ENCODE peak calls at places on chromosome 18, in five cellular contexts. X is activated naive CD4-positive, alpha-beta T cell; K is NCI-H1105 treated with DMSO at 0.1 percent for 48 hours; V is activated T-cell treated with anti-CD3 and anti-CD28 coated beads, Interleukin-2, amount 50 U/mL, for 4 hours; H is neural crest cell. Z is an unnamed sample.

GRCh38 chr18:55422456-55423185 is 165.4 kb downstream of the TCF4 start:
- DNase-seq in X (no peak), K (peak; percentile 82), V (no peak), H (no peak), Z (no peak)

GRCh38 chr18:51226068-51226467 is 28.6 kb upstream of the MEX3C start:
- DNase-seq in X (no peak), K (no peak), V (no peak), H (no peak), Z (no peak)

GRCh38 chr18:44651453-44651852 is 29.2 kb upstream of the SETBP1 start:
- DNase-seq in X (no peak), K (no peak), V (no peak), H (no peak), Z (no peak)

GRCh38 chr18:79366177-79367094 is 29.3 kb upstream of the NFATC1 start:
- DNase-seq in X (no peak), K (peak; percentile 11), V (no peak), H (no peak), Z (no peak)

GRCh38 chr18:28175047-28175929 is 1.6 kb downstream of the CDH2 start:
- DNase-seq in X (no peak), K (no peak), V (no peak), H (peak; percentile 60), Z (no peak)

GRCh38 chr18:332721-333513 is 65.1 kb upstream of the THOC1 start:
- DNase-seq in X (no peak), K (no peak), V (no peak), H (no peak), Z (no peak)

GRCh38 chr18:903703-904102 is 968 bp upstream of the ADCYAP1 start:
- DNase-seq in X (no peak), K (no peak), V (no peak), H (peak; percentile 77), Z (no peak)

GRCh38 chr18:3186678-3187658 is 32.8 kb downstream of the MYOM1 start:
- DNase-seq in X (no peak), K (no peak), V (no peak), H (no peak), Z (no peak)

GRCh38 chr18:57175550-57175949 is 28.7 kb downstream of the BOD1L2 start:
- DNase-seq in X (no peak), K (no peak), V (no peak), H (no peak), Z (no peak)

GRCh38 chr18:2853926-2854664 is 7.3 kb downstream of the EMILIN2 start:
- DNase-seq in X (no peak), K (no peak), V (no peak), H (no peak), Z (no peak)

GRCh38 chr18:49631146-49631866 is 69.4 kb downstream of the LIPG start:
- DNase-seq in X (no peak), K (no peak), V (no peak), H (no peak), Z (no peak)

GRCh38 chr18:22871809-22872525 is 61.2 kb upstream of the RBBP8 start:
- DNase-seq in X (no peak), K (peak; percentile 88), V (no peak), H (no peak), Z (no peak)

GRCh38 chr18:33831424-33831823 is 253.4 kb downstream of the ASXL3 start:
- DNase-seq in X (no peak), K (no peak), V (no peak), H (no peak), Z (no peak)

GRCh38 chr18:615773-616172 is 19.0 kb downstream of the CLUL1 start:
- DNase-seq in X (no peak), K (no peak), V (no peak), H (no peak), Z (no peak)

GRCh38 chr18:54140641-54141040 is 83.8 kb downstream of the MBD2 start:
- DNase-seq in X (no peak), K (no peak), V (no peak), H (no peak), Z (no peak)

GRCh38 chr18:2716394-2717326 is 61.1 kb downstream of the SMCHD1 start:
- DNase-seq in X (no peak), K (no peak), V (no peak), H (no peak), Z (no peak)

GRCh38 chr18:1488957-1489356 is 584.3 kb downstream of the ADCYAP1 start:
- DNase-seq in X (no peak), K (peak; percentile 65), V (no peak), H (no peak), Z (no peak)

GRCh38 chr18:36942264-36942663 is 113.3 kb downstream of the KIAA1328 start:
- DNase-seq in X (no peak), K (peak; percentile 17), V (no peak), H (no peak), Z (no peak)

GRCh38 chr18:12003894-12004293 is 22.6 kb downstream of the IMPA2 start:
- DNase-seq in X (no peak), K (no peak), V (no peak), H (no peak), Z (no peak)

GRCh38 chr18:70046207-70046606 is 98.5 kb upstream of the CD226 start:
- DNase-seq in X (no peak), K (no peak), V (no peak), H (no peak), Z (no peak)

GRCh38 chr18:519019-519879 is 18.7 kb upstream of the COLEC12 start:
- DNase-seq in X (no peak), K (no peak), V (no peak), H (no peak), Z (no peak)

GRCh38 chr18:77392323-77392722 is 142.7 kb downstream of the GALR1 start:
- DNase-seq in X (no peak), K (no peak), V (no peak), H (no peak), Z (no peak)

GRCh38 chr18:63979409-63979908 is 9.6 kb downstream of the SERPINB8 start:
- DNase-seq in X (peak; percentile 4), K (peak; percentile 55), V (peak; percentile 28), H (peak; percentile 45), Z (no peak)

GRCh38 chr18:31679133-31679731 is 5.1 kb downstream of the B4GALT6 start:
- DNase-seq in X (no peak), K (no peak), V (no peak), H (no peak), Z (no peak)

GRCh38 chr18:7447629-7448028 is 119.5 kb upstream of the PTPRM start:
- DNase-seq in X (no peak), K (no peak), V (no peak), H (no peak), Z (no peak)

GRCh38 chr18:75408554-75409506 is 18.7 kb downstream of the SMIM21 start:
- DNase-seq in X (no peak), K (no peak), V (no peak), H (no peak), Z (peak; percentile 6)

GRCh38 chr18:69557246-69557781 is 156.6 kb downstream of the DOK6 start:
- DNase-seq in X (no peak), K (peak; percentile 71), V (no peak), H (no peak), Z (no peak)

GRCh38 chr18:66872277-66872676 is 268.4 kb upstream of the CDH19 start:
- DNase-seq in X (no peak), K (peak; percentile 60), V (no peak), H (no peak), Z (no peak)

GRCh38 chr18:49241852-49242251 is 218.6 kb downstream of the DYM start:
- DNase-seq in X (no peak), K (no peak), V (no peak), H (no peak), Z (no peak)

GRCh38 chr18:62634991-62635630 is 80.2 kb upstream of the PHLPP1 start:
- DNase-seq in X (no peak), K (no peak), V (no peak), H (no peak), Z (no peak)

GRCh38 chr18:77063256-77063655 is 69.3 kb downstream of the MBP start:
- DNase-seq in X (peak; percentile 47), K (no peak), V (peak; percentile 65), H (no peak), Z (no peak)

GRCh38 chr18:53991805-53992204 is 232.7 kb downstream of the MBD2 start:
- DNase-seq in X (no peak), K (no peak), V (no peak), H (no peak), Z (no peak)

GRCh38 chr18:67742954-67743353 is 226.4 kb upstream of the DSEL start:
- DNase-seq in X (no peak), K (no peak), V (no peak), H (no peak), Z (no peak)

GRCh38 chr18:58779514-58779913 is 85.2 kb upstream of the ZNF532 start:
- DNase-seq in X (no peak), K (no peak), V (no peak), H (no peak), Z (no peak)

GRCh38 chr18:14976736-14977430 is 228.9 kb downstream of the ANKRD30B start:
- DNase-seq in X (no peak), K (no peak), V (no peak), H (no peak), Z (no peak)

GRCh38 chr18:79515944-79516351 is 120.2 kb downstream of the NFATC1 start:
- DNase-seq in X (no peak), K (no peak), V (no peak), H (no peak), Z (no peak)

Z was measured in activated CD8-positive, alpha-beta memory T cell treated with anti-CD3 and anti-CD28 coated beads for 48 hours.